ENCODE peak calls at places on chromosomes 7 and 10, in nine cellular contexts. Q is HCT116, Z is PC-3, N is kidney, A is GM23248, G is mesenchymal stem cell, W is GM12878, M is neuronal stem cell, V is adipocyte. D is an unnamed sample. For H3K36me3, the result is how much of the 10 kb centered on the place peaks cover.

GRCh38 chr7:103343758-103344452 is 662 bp downstream of the DNAJC2 start:
- DNase-seq in M (no peak), G (peak), Z (peak), N (no peak), Q (no peak), V (peak), W (no peak), A (peak), D (no peak)

GRCh38 chr7:6278749-6279310 is 6.4 kb upstream of the CYTH3 start:
- DNase-seq in A (no peak), N (no peak), W (no peak), M (no peak), Q (no peak), G (no peak), V (no peak), Z (no peak), D (no peak)

GRCh38 chr10:44920252-44920651 is 9.1 kb downstream of the TMEM72 start:
- DNase-seq in Z (no peak), Q (no peak), A (no peak), N (no peak), V (no peak), W (no peak), M (no peak), G (no peak), D (no peak)

GRCh38 chr7:132001166-132001565 is 444.7 kb upstream of the PODXL start:
- DNase-seq in M (no peak), V (no peak), W (no peak), N (no peak), Q (no peak), G (no peak), A (no peak), Z (no peak), D (no peak)

GRCh38 chr10:88209837-88210552 is 346.6 kb downstream of the PTEN start:
- DNase-seq in M (no peak), W (no peak), N (no peak), Z (no peak), A (peak), V (peak), Q (no peak), G (peak), D (peak)

GRCh38 chr10:80410578-80411145 is 2.3 kb downstream of the PRXL2A start:
- DNase-seq in M (no peak), Z (no peak), W (no peak), G (no peak), N (no peak), A (no peak), V (no peak), Q (no peak), D (no peak)

GRCh38 chr7:151844080-151844827 is 32.7 kb downstream of the PRKAG2 start:
- DNase-seq in G (no peak), M (no peak), N (no peak), W (no peak), Q (no peak), V (peak), Z (peak), A (peak), D (no peak)

GRCh38 chr7:78014401-78014800 is 215.8 kb downstream of the PHTF2 start:
- DNase-seq in N (no peak), Z (no peak), A (no peak), Q (no peak), W (no peak), G (no peak), M (no peak), V (no peak), D (no peak)

GRCh38 chr10:99297033-99297432 is 32.1 kb upstream of the CNNM1 start:
- DNase-seq in N (no peak), W (no peak), V (no peak), Q (no peak), A (no peak), Z (no peak), G (no peak), M (no peak), D (no peak)

GRCh38 chr10:99296605-99297004 is 32.6 kb upstream of the CNNM1 start:
- DNase-seq in M (no peak), A (no peak), G (no peak), N (no peak), Z (no peak), V (no peak), W (no peak), Q (no peak), D (no peak)

GRCh38 chr10:99292159-99292558 is 37.0 kb upstream of the CNNM1 start:
- DNase-seq in A (peak), N (no peak), G (peak), Z (peak), V (peak), Q (no peak), W (no peak), M (no peak), D (no peak)
- H3K9ac ChIP-seq in A (peak), N (no peak), G (peak), Z (no peak), V (no peak), Q (no peak), W (no peak), M (no peak), D (no peak)

DNA sequence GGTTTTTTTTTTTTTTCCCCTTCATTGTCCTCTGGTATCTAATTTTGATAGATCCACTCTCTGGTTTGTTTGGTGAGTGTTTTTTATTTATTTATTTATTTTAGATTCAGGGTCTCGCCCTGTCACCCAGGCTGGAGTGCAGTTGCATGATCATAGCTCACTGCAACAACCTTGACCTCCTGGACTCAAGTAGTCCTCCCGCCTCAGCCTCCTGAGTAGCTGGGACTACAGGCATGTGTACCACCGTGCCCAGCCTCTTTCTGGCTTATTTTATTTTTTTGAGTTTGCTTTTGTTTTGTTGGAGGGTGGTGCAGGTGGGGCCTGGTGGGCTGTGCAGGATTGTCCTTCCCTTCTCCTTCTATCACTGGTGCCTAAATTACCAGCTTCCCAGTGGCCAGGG is 187.2 kb upstream of the SH2B2 start:
- DNase-seq in M (no peak), Q (no peak), N (no peak), G (no peak), A (no peak), W (no peak), V (no peak), Z (no peak), D (no peak)
- H3K36me3 ChIP-seq in M (under half), Q (under half), N (under half), G (under half), A (under half), W (under half), V (under half), Z (under half), D (under half)

GRCh38 chr10:11822031-11822756 is 962 bp upstream of the PROSER2 start:
- DNase-seq in Q (no peak), V (no peak), A (peak), G (no peak), W (no peak), N (no peak), Z (no peak), M (no peak), D (no peak)

GRCh38 chr10:11824376-11824775 is 1.2 kb downstream of the PROSER2 start:
- DNase-seq in V (peak), M (no peak), A (peak), N (no peak), W (no peak), Q (no peak), Z (no peak), G (no peak), D (no peak)

GRCh38 chr10:11823989-11824346 is 812 bp downstream of the PROSER2 start:
- DNase-seq in M (no peak), A (peak), G (peak), Z (no peak), V (peak), W (no peak), N (no peak), Q (no peak), D (no peak)

GRCh38 chr10:11822809-11823121 is 391 bp upstream of the PROSER2 start:
- DNase-seq in G (no peak), Q (no peak), N (no peak), W (no peak), A (no peak), M (no peak), V (no peak), Z (no peak), D (no peak)

GRCh38 chr10:11823122-11823988 is at the start of gene PROSER2:
- DNase-seq in A (peak), Q (peak), G (peak), W (no peak), V (peak), M (peak), Z (peak), N (peak), D (no peak)
- H3K9ac ChIP-seq in A (peak), Q (peak), G (peak), W (no peak), V (peak), M (peak), Z (peak), N (peak), D (peak)

GRCh38 chr10:100723769-100724530 is 21.4 kb upstream of the PAX2 start:
- DNase-seq in Q (no peak), G (no peak), W (no peak), M (no peak), Z (no peak), V (no peak), N (peak), A (no peak), D (no peak)

GRCh38 chr10:100725041-100725440 is 20.3 kb upstream of the PAX2 start:
- DNase-seq in W (no peak), V (no peak), M (no peak), G (no peak), Z (no peak), Q (no peak), A (peak), N (no peak), D (no peak)

GRCh38 chr10:100727808-100728207 is 17.6 kb upstream of the PAX2 start:
- DNase-seq in Z (no peak), M (no peak), G (no peak), N (no peak), V (no peak), A (no peak), Q (no peak), W (no peak), D (no peak)

GRCh38 chr10:100724531-100725027 is 20.8 kb upstream of the PAX2 start:
- DNase-seq in Q (no peak), A (no peak), G (no peak), Z (no peak), N (peak), V (no peak), M (no peak), W (no peak), D (no peak)

DNA sequence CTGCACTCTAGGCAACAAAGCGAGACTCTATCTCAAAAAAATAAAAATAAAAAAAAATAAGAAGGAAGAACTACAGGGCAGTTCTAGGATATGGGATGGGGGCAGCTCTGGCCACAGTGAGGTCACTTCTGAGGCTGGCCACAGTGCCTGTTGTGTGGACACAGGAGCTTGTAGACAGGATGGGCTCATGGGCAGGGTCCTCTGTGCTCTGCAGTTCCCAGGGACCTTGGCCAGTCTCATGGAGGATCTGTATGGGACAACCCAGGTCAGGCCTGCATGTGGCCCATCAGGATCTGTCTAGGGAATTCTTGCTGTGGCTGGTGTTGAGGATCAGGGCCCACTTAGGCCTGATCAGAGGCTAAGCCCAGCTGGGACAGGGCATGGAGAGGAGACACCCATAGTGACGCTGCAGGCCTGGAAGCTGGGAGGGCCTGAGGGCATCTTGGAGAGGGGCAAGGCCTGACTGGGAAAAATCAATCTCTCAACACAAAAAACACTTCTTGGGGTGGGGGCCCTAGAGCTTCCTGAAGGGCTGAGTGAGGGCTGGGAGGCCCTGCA is 19.4 kb upstream of the PAX2 start:
- DNase-seq in V (no peak), M (no peak), G (no peak), Z (no peak), W (no peak), Q (no peak), N (peak), A (no peak), D (no peak)
- H3K36me3 ChIP-seq in V (under half), M (under half), G (under half), Z (under half), W (under half), Q (under half), N (under half), A (under half), D (under half)

GRCh38 chr10:28681345-28681763 is 4.0 kb downstream of the BAMBI start:
- DNase-seq in N (no peak), M (no peak), G (peak), A (no peak), Z (no peak), Q (no peak), W (no peak), V (no peak), D (no peak)
- H3K9ac ChIP-seq in N (no peak), M (no peak), G (no peak), A (no peak), Z (no peak), Q (no peak), W (no peak), V (no peak), D (no peak)

GRCh38 chr10:124700293-124701037 is 43.7 kb downstream of the FAM53B start:
- DNase-seq in A (no peak), N (peak), V (no peak), Z (no peak), G (no peak), M (no peak), Q (no peak), W (no peak), D (no peak)

GRCh38 chr10:124701435-124701834 is 42.7 kb downstream of the FAM53B start:
- DNase-seq in N (peak), Z (no peak), W (no peak), V (no peak), M (no peak), A (peak), Q (no peak), G (peak), D (no peak)

GRCh38 chr10:124701038-124701365 is 43.2 kb downstream of the FAM53B start:
- DNase-seq in M (no peak), A (no peak), V (no peak), W (no peak), G (no peak), N (no peak), Q (no peak), Z (no peak), D (no peak)

GRCh38 chr10:124703372-124703771 is 40.8 kb downstream of the FAM53B start:
- DNase-seq in A (no peak), N (peak), G (no peak), V (no peak), W (no peak), Q (no peak), Z (no peak), M (no peak), D (no peak)

GRCh38 chr10:124701881-124702656 is 42.1 kb downstream of the FAM53B start:
- DNase-seq in M (no peak), G (peak), Q (no peak), V (no peak), W (no peak), A (no peak), Z (no peak), N (peak), D (no peak)
- H3K36me3 ChIP-seq in M (half or more), G (under half), Q (under half), V (under half), W (under half), A (under half), Z (under half), N (under half), D (under half)

GRCh38 chr7:135994466-135995205 is 17.5 kb upstream of the MTPN start:
- DNase-seq in Z (peak), G (peak), V (peak), N (no peak), A (peak), W (no peak), M (no peak), Q (no peak), D (no peak)

GRCh38 chr7:135993950-135994349 is 16.8 kb upstream of the MTPN start:
- DNase-seq in N (no peak), Z (no peak), W (no peak), G (no peak), M (no peak), A (no peak), V (no peak), Q (no peak), D (no peak)

GRCh38 chr7:135991906-135992305 is 14.7 kb upstream of the MTPN start:
- DNase-seq in W (no peak), Z (no peak), N (no peak), Q (no peak), G (no peak), M (no peak), A (no peak), V (no peak), D (no peak)

GRCh38 chr7:135991322-135991721 is 14.2 kb upstream of the MTPN start:
- DNase-seq in V (no peak), Z (peak), M (no peak), W (no peak), G (no peak), Q (no peak), N (no peak), A (no peak), D (no peak)

GRCh38 chr7:135990258-135990657 is 13.1 kb upstream of the MTPN start:
- DNase-seq in Q (no peak), G (no peak), M (no peak), A (no peak), V (no peak), Z (no peak), W (no peak), N (no peak), D (no peak)
- H3K9ac ChIP-seq in Q (no peak), G (no peak), M (no peak), A (no peak), V (no peak), Z (no peak), W (no peak), N (no peak), D (no peak)

GRCh38 chr7:92456241-92456640 is 9.0 kb downstream of the GATAD1 start:
- DNase-seq in V (peak), M (no peak), Z (no peak), G (no peak), N (no peak), W (no peak), Q (no peak), A (peak), D (no peak)
- H3K36me3 ChIP-seq in V (half or more), M (half or more), Z (under half), G (half or more), N (under half), W (under half), Q (under half), A (under half), D (under half)